ENCODE peak calls at places on chromosomes 12 and 14, in eight cellular contexts. One of them, this sample, is unnamed.

GRCh38 chr12:93139028-93139665 is 210.1 kb upstream of the EEA1 start:
- DNase-seq in A549: no peak
- DNase-seq in NCI-H345: no peak
- DNase-seq in neural crest cell: no peak
- DNase-seq in OCI-M1: no peak
- DNase-seq in NCI-H524 treated with DMSO at 0.1 percent for 48 hours: no peak
- DNase-seq in non-pigmented ciliary epithelial cell: no peak
- DNase-seq in ACHN: peak
- DNase-seq in this sample: no peak

GRCh38 chr12:19410639-19411184 is 28.6 kb upstream of the AEBP2 start:
- DNase-seq in A549: no peak
- DNase-seq in NCI-H345: no peak
- DNase-seq in neural crest cell: no peak
- DNase-seq in OCI-M1: no peak
- DNase-seq in NCI-H524 treated with DMSO at 0.1 percent for 48 hours: no peak
- DNase-seq in non-pigmented ciliary epithelial cell: no peak
- DNase-seq in ACHN: no peak
- DNase-seq in this sample: no peak

GRCh38 chr12:108939594-108939993 is 59.7 kb downstream of the DAO start:
- DNase-seq in A549: peak
- DNase-seq in NCI-H345: no peak
- DNase-seq in neural crest cell: no peak
- DNase-seq in OCI-M1: peak
- DNase-seq in NCI-H524 treated with DMSO at 0.1 percent for 48 hours: no peak
- DNase-seq in non-pigmented ciliary epithelial cell: no peak
- DNase-seq in ACHN: peak
- DNase-seq in this sample: no peak

GRCh38 chr12:24838531-24838950 is 110.4 kb downstream of the BCAT1 start:
- DNase-seq in A549: no peak
- DNase-seq in NCI-H345: no peak
- DNase-seq in neural crest cell: no peak
- DNase-seq in OCI-M1: peak
- DNase-seq in NCI-H524 treated with DMSO at 0.1 percent for 48 hours: no peak
- DNase-seq in non-pigmented ciliary epithelial cell: no peak
- DNase-seq in ACHN: no peak
- DNase-seq in this sample: no peak

GRCh38 chr14:50025073-50025472 is 91.3 kb downstream of the VCPKMT start:
- DNase-seq in A549: no peak
- DNase-seq in NCI-H345: no peak
- DNase-seq in neural crest cell: no peak
- DNase-seq in OCI-M1: no peak
- DNase-seq in NCI-H524 treated with DMSO at 0.1 percent for 48 hours: no peak
- DNase-seq in non-pigmented ciliary epithelial cell: no peak
- DNase-seq in ACHN: no peak
- DNase-seq in this sample: no peak

GRCh38 chr12:89309452-89309802 is 42.9 kb downstream of the DUSP6 start:
- DNase-seq in A549: no peak
- DNase-seq in NCI-H345: no peak
- DNase-seq in neural crest cell: no peak
- DNase-seq in OCI-M1: no peak
- DNase-seq in NCI-H524 treated with DMSO at 0.1 percent for 48 hours: no peak
- DNase-seq in non-pigmented ciliary epithelial cell: no peak
- DNase-seq in ACHN: no peak
- DNase-seq in this sample: no peak

GRCh38 chr14:104373855-104374717 is 205.5 kb upstream of the C14orf180 start:
- DNase-seq in A549: no peak
- DNase-seq in NCI-H345: no peak
- DNase-seq in neural crest cell: no peak
- DNase-seq in OCI-M1: no peak
- DNase-seq in NCI-H524 treated with DMSO at 0.1 percent for 48 hours: no peak
- DNase-seq in non-pigmented ciliary epithelial cell: no peak
- DNase-seq in ACHN: no peak
- DNase-seq in this sample: no peak

GRCh38 chr12:114314403-114314802 is 91.5 kb downstream of the TBX5 start:
- DNase-seq in A549: no peak
- DNase-seq in NCI-H345: no peak
- DNase-seq in neural crest cell: no peak
- DNase-seq in OCI-M1: no peak
- DNase-seq in NCI-H524 treated with DMSO at 0.1 percent for 48 hours: no peak
- DNase-seq in non-pigmented ciliary epithelial cell: no peak
- DNase-seq in ACHN: no peak
- DNase-seq in this sample: no peak

GRCh38 chr12:47238665-47239064 is 158.9 kb upstream of the AMIGO2 start:
- DNase-seq in A549: no peak
- DNase-seq in NCI-H345: no peak
- DNase-seq in neural crest cell: no peak
- DNase-seq in OCI-M1: no peak
- DNase-seq in NCI-H524 treated with DMSO at 0.1 percent for 48 hours: no peak
- DNase-seq in non-pigmented ciliary epithelial cell: no peak
- DNase-seq in ACHN: no peak
- DNase-seq in this sample: no peak

GRCh38 chr14:35400707-35401421 is 3.7 kb downstream of the NFKBIA start:
- DNase-seq in A549: no peak
- DNase-seq in NCI-H345: no peak
- DNase-seq in neural crest cell: no peak
- DNase-seq in OCI-M1: no peak
- DNase-seq in NCI-H524 treated with DMSO at 0.1 percent for 48 hours: no peak
- DNase-seq in non-pigmented ciliary epithelial cell: no peak
- DNase-seq in ACHN: no peak
- DNase-seq in this sample: no peak

GRCh38 chr14:21057803-21058675 is at the start of gene RNASE8:
- DNase-seq in A549: no peak
- DNase-seq in NCI-H345: no peak
- DNase-seq in neural crest cell: no peak
- DNase-seq in OCI-M1: peak
- DNase-seq in NCI-H524 treated with DMSO at 0.1 percent for 48 hours: no peak
- DNase-seq in non-pigmented ciliary epithelial cell: no peak
- DNase-seq in ACHN: no peak
- DNase-seq in this sample: no peak

GRCh38 chr12:106032141-106032925 is 106.4 kb downstream of the NUAK1 start:
- DNase-seq in A549: peak
- DNase-seq in NCI-H345: no peak
- DNase-seq in neural crest cell: no peak
- DNase-seq in OCI-M1: no peak
- DNase-seq in NCI-H524 treated with DMSO at 0.1 percent for 48 hours: no peak
- DNase-seq in non-pigmented ciliary epithelial cell: no peak
- DNase-seq in ACHN: peak
- DNase-seq in this sample: no peak

GRCh38 chr14:105055736-105056302 is 9.4 kb downstream of the GPR132 start:
- DNase-seq in A549: no peak
- DNase-seq in NCI-H345: no peak
- DNase-seq in neural crest cell: no peak
- DNase-seq in OCI-M1: no peak
- DNase-seq in NCI-H524 treated with DMSO at 0.1 percent for 48 hours: no peak
- DNase-seq in non-pigmented ciliary epithelial cell: no peak
- DNase-seq in ACHN: no peak
- DNase-seq in this sample: no peak

GRCh38 chr14:54354096-54354495 is 42.7 kb upstream of the CDKN3 start:
- DNase-seq in A549: no peak
- DNase-seq in NCI-H345: no peak
- DNase-seq in neural crest cell: no peak
- DNase-seq in OCI-M1: peak
- DNase-seq in NCI-H524 treated with DMSO at 0.1 percent for 48 hours: no peak
- DNase-seq in non-pigmented ciliary epithelial cell: no peak
- DNase-seq in ACHN: no peak
- DNase-seq in this sample: no peak

This sample was measured in DMS 273 treated with DMSO at 0.1 percent for 48 hours.